ENCODE peak calls at places on chromosomes 12 and 14, in four cellular contexts. One of them, this sample, is unnamed.
A peak's percentile ranks its signal among the peaks of the same experiment; 100 is the strongest.

GRCh38 chr12:104703372-104703771 is 246.6 kb downstream of the CHST11 start:
- DNase-seq in HS-27A: no peak
- DNase-seq in NCI-H345: no peak
- DNase-seq in stimulated activated CD8-positive, alpha-beta memory T cell treated with anti-CD3 and anti-CD28 coated beads, Interleukin-7, amount 100 ng/mL, for 48 hours: no peak
- DNase-seq in this sample: no peak

GRCh38 chr14:49951946-49952345 is 59.1 kb downstream of the ARF6 start:
- DNase-seq in NCI-H345: no peak
- DNase-seq in HS-27A: no peak
- DNase-seq in stimulated activated CD8-positive, alpha-beta memory T cell treated with anti-CD3 and anti-CD28 coated beads, Interleukin-7, amount 100 ng/mL, for 48 hours: no peak
- DNase-seq in this sample: no peak

GRCh38 chr14:68653754-68654153 is 139.1 kb downstream of the ZFP36L1 start:
- DNase-seq in HS-27A: no peak
- DNase-seq in NCI-H345: no peak
- DNase-seq in stimulated activated CD8-positive, alpha-beta memory T cell treated with anti-CD3 and anti-CD28 coated beads, Interleukin-7, amount 100 ng/mL, for 48 hours: no peak
- DNase-seq in this sample: no peak

GRCh38 chr12:50862316-50862715 is 19.6 kb downstream of the TMPRSS12 start:
- DNase-seq in NCI-H345: no peak
- DNase-seq in stimulated activated CD8-positive, alpha-beta memory T cell treated with anti-CD3 and anti-CD28 coated beads, Interleukin-7, amount 100 ng/mL, for 48 hours: no peak
- DNase-seq in HS-27A: peak; percentile 12
- DNase-seq in this sample: no peak

GRCh38 chr12:124191024-124191359 is 103.9 kb upstream of the RFLNA start:
- DNase-seq in stimulated activated CD8-positive, alpha-beta memory T cell treated with anti-CD3 and anti-CD28 coated beads, Interleukin-7, amount 100 ng/mL, for 48 hours: no peak
- DNase-seq in NCI-H345: no peak
- DNase-seq in HS-27A: no peak
- DNase-seq in this sample: peak; percentile 14

GRCh38 chr12:2893007-2893406 is 2.3 kb downstream of the TULP3 start:
- DNase-seq in HS-27A: peak; percentile 56
- DNase-seq in stimulated activated CD8-positive, alpha-beta memory T cell treated with anti-CD3 and anti-CD28 coated beads, Interleukin-7, amount 100 ng/mL, for 48 hours: no peak
- DNase-seq in NCI-H345: no peak
- DNase-seq in this sample: no peak

GRCh38 chr12:53025250-53025649 is 19.0 kb downstream of the EIF4B start:
- DNase-seq in HS-27A: no peak
- DNase-seq in NCI-H345: no peak
- DNase-seq in stimulated activated CD8-positive, alpha-beta memory T cell treated with anti-CD3 and anti-CD28 coated beads, Interleukin-7, amount 100 ng/mL, for 48 hours: no peak
- DNase-seq in this sample: no peak

GRCh38 chr14:32481707-32482106 is 152.6 kb downstream of the AKAP6 start:
- DNase-seq in NCI-H345: no peak
- DNase-seq in HS-27A: no peak
- DNase-seq in stimulated activated CD8-positive, alpha-beta memory T cell treated with anti-CD3 and anti-CD28 coated beads, Interleukin-7, amount 100 ng/mL, for 48 hours: no peak
- DNase-seq in this sample: no peak

GRCh38 chr12:7934560-7935463 is 1.2 kb downstream of the SLC2A3 start:
- DNase-seq in NCI-H345: no peak
- DNase-seq in HS-27A: no peak
- DNase-seq in stimulated activated CD8-positive, alpha-beta memory T cell treated with anti-CD3 and anti-CD28 coated beads, Interleukin-7, amount 100 ng/mL, for 48 hours: no peak
- DNase-seq in this sample: no peak

GRCh38 chr12:28388879-28389278 is 198.6 kb downstream of the CCDC91 start:
- DNase-seq in stimulated activated CD8-positive, alpha-beta memory T cell treated with anti-CD3 and anti-CD28 coated beads, Interleukin-7, amount 100 ng/mL, for 48 hours: no peak
- DNase-seq in NCI-H345: no peak
- DNase-seq in HS-27A: no peak
- DNase-seq in this sample: no peak

GRCh38 chr14:91376547-91377477 is 40.8 kb downstream of the CCDC88C start:
- DNase-seq in NCI-H345: peak; percentile 64
- DNase-seq in HS-27A: no peak
- DNase-seq in stimulated activated CD8-positive, alpha-beta memory T cell treated with anti-CD3 and anti-CD28 coated beads, Interleukin-7, amount 100 ng/mL, for 48 hours: no peak
- DNase-seq in this sample: peak; percentile 26